ENCODE peak calls at places on chromosomes 5 and 9, in eight cellular contexts. S is CD4-positive, alpha-beta T cell; A is transverse colon; F is GM23248; H is MM.1S; B is body of pancreas; M is SJSA1; O is IMR-90. R is an unnamed sample.

GRCh38 chr9:131411719-131412681 is 18.1 kb downstream of the PRRC2B start:
- DNase-seq in S (no peak), A (no peak), F (no peak), H (no peak), B (no peak), M (peak; percentile 94), O (no peak), R (no peak)

GRCh38 chr5:10023494-10023893 is 226.2 kb downstream of the ATPSCKMT start:
- DNase-seq in S (no peak), A (no peak), F (no peak), H (no peak), B (no peak), M (no peak), O (no peak), R (no peak)

GRCh38 chr5:133523013-133523658 is 89.2 kb downstream of the FSTL4 start:
- DNase-seq in S (no peak), A (no peak), F (no peak), H (no peak), B (no peak), M (no peak), O (no peak), R (no peak)

GRCh38 chr9:2722715-2723114 is 5.4 kb downstream of the KCNV2 start:
- DNase-seq in S (no peak), A (no peak), F (peak; percentile 68), H (no peak), B (no peak), M (no peak), O (peak; percentile 59), R (no peak)

GRCh38 chr9:127825319-127826051 is 22.8 kb downstream of the FPGS start:
- DNase-seq in S (no peak), A (peak; percentile 59), F (no peak), H (no peak), B (peak; percentile 69), M (no peak), O (no peak), R (no peak)

GRCh38 chr5:17879276-17879675 is 245.0 kb downstream of the TAF11L14 start:
- DNase-seq in S (no peak), A (no peak), F (no peak), H (no peak), B (no peak), M (no peak), O (no peak), R (no peak)

GRCh38 chr9:81789751-81790150 is 100.4 kb upstream of the TLE1 start:
- DNase-seq in S (no peak), A (no peak), F (peak; percentile 67), H (no peak), B (no peak), M (no peak), O (peak; percentile 67), R (no peak)

GRCh38 chr9:107269681-107270080 is 13.4 kb upstream of the RAD23B start:
- DNase-seq in S (no peak), A (no peak), F (peak; percentile 47), H (no peak), B (no peak), M (no peak), O (peak; percentile 55), R (peak; percentile 45)

GRCh38 chr9:104232781-104233341 is 138.8 kb downstream of the SMC2 start:
- DNase-seq in S (no peak), A (no peak), F (peak; percentile 44), H (no peak), B (no peak), M (no peak), O (no peak), R (no peak)

GRCh38 chr9:133619791-133620190 is 10.6 kb upstream of the FAM163B start:
- DNase-seq in S (peak; percentile 36), A (peak; percentile 23), F (no peak), H (peak; percentile 10), B (no peak), M (no peak), O (no peak), R (no peak)

GRCh38 chr5:141735823-141736222 is 53.8 kb upstream of the ARAP3 start:
- DNase-seq in S (no peak), A (no peak), F (no peak), H (no peak), B (no peak), M (no peak), O (no peak), R (peak; percentile 81)

GRCh38 chr5:37071901-37072581 is 177.1 kb downstream of the CPLANE1 start:
- DNase-seq in S (no peak), A (no peak), F (peak; percentile 83), H (no peak), B (no peak), M (peak; percentile 75), O (peak; percentile 91), R (no peak)

GRCh38 chr5:40071870-40072269 is 607.8 kb upstream of the PTGER4 start:
- DNase-seq in S (no peak), A (no peak), F (peak; percentile 4), H (no peak), B (no peak), M (peak; percentile 69), O (peak; percentile 1), R (no peak)

GRCh38 chr5:169914766-169915165 is 65.5 kb downstream of the INSYN2B start:
- DNase-seq in S (no peak), A (no peak), F (peak; percentile 84), H (no peak), B (peak; percentile 14), M (no peak), O (peak; percentile 75), R (no peak)

GRCh38 chr5:112604741-112605390 is 132.8 kb upstream of the APC start:
- DNase-seq in S (no peak), A (no peak), F (no peak), H (peak; percentile 15), B (no peak), M (no peak), O (no peak), R (peak; percentile 63)

GRCh38 chr5:81422671-81423070 is 28.7 kb upstream of the ACOT12 start:
- DNase-seq in S (no peak), A (no peak), F (peak; percentile 74), H (no peak), B (no peak), M (peak; percentile 92), O (peak; percentile 97), R (no peak)

GRCh38 chr9:97774657-97775056 is 77.5 kb upstream of the XPA start:
- DNase-seq in S (no peak), A (peak; percentile 44), F (no peak), H (no peak), B (no peak), M (no peak), O (no peak), R (no peak)

GRCh38 chr9:99822596-99823391 is 1.1 kb downstream of the NR4A3 start:
- DNase-seq in S (peak; percentile 55), A (peak; percentile 35), F (peak; percentile 82), H (peak; percentile 51), B (peak; percentile 23), M (peak; percentile 65), O (peak; percentile 51), R (peak; percentile 41)

GRCh38 chr9:99825158-99826046 is 3.7 kb downstream of the NR4A3 start:
- DNase-seq in S (no peak), A (peak; percentile 9), F (no peak), H (no peak), B (no peak), M (no peak), O (no peak), R (no peak)

GRCh38 chr9:99823392-99824377 is 2.0 kb downstream of the NR4A3 start:
- DNase-seq in S (peak; percentile 37), A (peak; percentile 39), F (peak; percentile 71), H (peak; percentile 18), B (peak; percentile 44), M (peak; percentile 49), O (peak; percentile 47), R (peak; percentile 41)

GRCh38 chr9:99826579-99826978 is 4.9 kb downstream of the NR4A3 start:
- DNase-seq in S (no peak), A (no peak), F (peak; percentile 25), H (no peak), B (no peak), M (no peak), O (no peak), R (no peak)

GRCh38 chr9:99824378-99825157 is 2.9 kb downstream of the NR4A3 start:
- DNase-seq in S (peak; percentile 61), A (peak; percentile 58), F (peak; percentile 62), H (peak; percentile 83), B (no peak), M (no peak), O (no peak), R (peak; percentile 72)
- H3K27me3 ChIP-seq in S (peaks cover 51% of the 10 kb centered on the region), A (peaks cover 73% of the 10 kb centered on the region), F (no peaks in the 10 kb centered on the region), H (peaks cover 17% of the 10 kb centered on the region), B (peaks cover 15% of the 10 kb centered on the region), M (no peaks in the 10 kb centered on the region), O (no peaks in the 10 kb centered on the region), R (peaks cover 8% of the 10 kb centered on the region)

GRCh38 chr9:124036578-124036977 is 25.0 kb downstream of the LHX2 start:
- DNase-seq in S (no peak), A (no peak), F (no peak), H (no peak), B (no peak), M (no peak), O (no peak), R (no peak)
- H3K27me3 ChIP-seq in S (peaks cover 79% of the 10 kb centered on the region), A (peaks cover 88% of the 10 kb centered on the region), F (peaks cover 45% of the 10 kb centered on the region), H (peaks cover 3% of the 10 kb centered on the region), B (peaks cover 20% of the 10 kb centered on the region), M (peaks cover 11% of the 10 kb centered on the region), O (peaks cover 80% of the 10 kb centered on the region), R (no peaks in the 10 kb centered on the region)

GRCh38 chr9:136251264-136252115 is 5.9 kb upstream of the QSOX2 start:
- DNase-seq in S (no peak), A (no peak), F (no peak), H (no peak), B (peak; percentile 67), M (no peak), O (no peak), R (no peak)
- H3K27me3 ChIP-seq in S (no peaks in the 10 kb centered on the region), A (peaks cover 43% of the 10 kb centered on the region), F (peaks cover 12% of the 10 kb centered on the region), H (peaks cover 94% of the 10 kb centered on the region), B (no peaks in the 10 kb centered on the region), M (peaks cover 5% of the 10 kb centered on the region), O (peaks cover 49% of the 10 kb centered on the region), R (no peaks in the 10 kb centered on the region)

GRCh38 chr5:160293901-160294561 is 18.3 kb downstream of the CCNJL start:
- DNase-seq in S (no peak), A (no peak), F (no peak), H (no peak), B (no peak), M (peak; percentile 21), O (no peak), R (no peak)

GRCh38 chr5:160297776-160298175 is 14.6 kb downstream of the CCNJL start:
- DNase-seq in S (no peak), A (no peak), F (no peak), H (no peak), B (no peak), M (no peak), O (no peak), R (no peak)

GRCh38 chr5:160298189-160298588 is 14.2 kb downstream of the CCNJL start:
- DNase-seq in S (no peak), A (no peak), F (no peak), H (no peak), B (no peak), M (no peak), O (no peak), R (no peak)

GRCh38 chr5:160297004-160297403 is 15.4 kb downstream of the CCNJL start:
- DNase-seq in S (no peak), A (no peak), F (no peak), H (no peak), B (no peak), M (no peak), O (peak; percentile 21), R (no peak)

DNA sequence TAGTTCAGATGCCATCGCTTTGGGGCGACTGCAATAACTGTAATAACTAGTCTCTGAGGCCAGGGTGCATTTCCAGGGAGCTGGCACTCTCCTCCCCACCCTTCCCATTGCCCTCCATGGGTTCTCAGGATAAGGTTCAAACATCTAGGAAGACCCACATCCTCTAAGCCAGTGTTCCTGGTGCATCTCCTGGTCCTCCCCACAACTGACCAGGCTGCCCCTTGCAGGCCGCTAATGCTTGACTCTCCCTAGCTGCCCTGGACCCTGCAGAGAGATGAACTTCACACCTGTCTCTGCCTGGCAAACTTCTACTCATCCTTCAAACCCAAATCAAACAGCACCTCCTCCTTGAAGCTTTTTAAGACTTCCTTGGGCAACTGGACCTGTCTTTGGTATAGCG is 15.9 kb downstream of the CCNJL start:
- DNase-seq in S (no peak), A (no peak), F (no peak), H (no peak), B (no peak), M (no peak), O (no peak), R (no peak)
- H3K27me3 ChIP-seq in S (no peaks in the 10 kb centered on the region), A (no peaks in the 10 kb centered on the region), F (peaks cover 17% of the 10 kb centered on the region), H (no peaks in the 10 kb centered on the region), B (no peaks in the 10 kb centered on the region), M (no peaks in the 10 kb centered on the region), O (no peaks in the 10 kb centered on the region), R (no peaks in the 10 kb centered on the region)

R was measured in Caco-2.